ENCODE peak calls at places on chromosomes 6 and 20, in five cellular contexts. C, H, M, V and I are unnamed samples.

GRCh38 chr6:122184260-122184934 is 215.1 kb upstream of the HSF2 start:
- DNase-seq in C (peak), H (no peak), M (peak), V (no peak), I (no peak)

GRCh38 chr6:158285321-158285960 is 26.8 kb upstream of the TULP4 start:
- DNase-seq in C (no peak), H (no peak), M (no peak), V (no peak), I (no peak)

GRCh38 chr20:10524643-10525042 is 89.5 kb downstream of the SLX4IP start:
- DNase-seq in C (no peak), H (no peak), M (peak), V (no peak), I (no peak)

GRCh38 chr6:137389150-137389664 is 105.0 kb downstream of the OLIG3 start:
- DNase-seq in C (no peak), H (no peak), M (no peak), V (no peak), I (no peak)

GRCh38 chr20:34461779-34462087 is 54.5 kb upstream of the DYNLRB1 start:
- DNase-seq in C (no peak), H (no peak), M (no peak), V (no peak), I (no peak)

GRCh38 chr6:144190051-144190450 is 39.7 kb downstream of the STX11 start:
- DNase-seq in C (no peak), H (no peak), M (no peak), V (no peak), I (no peak)

GRCh38 chr6:117483004-117483644 is 650 bp downstream of the DCBLD1 start:
- DNase-seq in C (peak), H (peak), M (no peak), V (peak), I (peak)

GRCh38 chr6:38034269-38034914 is 214.9 kb downstream of the ZFAND3 start:
- DNase-seq in C (no peak), H (no peak), M (peak), V (no peak), I (no peak)

GRCh38 chr6:133724726-133725125 is 164.2 kb upstream of the TCF21 start:
- DNase-seq in C (no peak), H (no peak), M (no peak), V (no peak), I (no peak)

GRCh38 chr20:59398552-59399265 is 98.3 kb downstream of the EDN3 start:
- DNase-seq in C (no peak), H (no peak), M (no peak), V (no peak), I (no peak)

GRCh38 chr6:118679293-118679692 is 27.9 kb upstream of the CEP85L start:
- DNase-seq in C (no peak), H (no peak), M (no peak), V (no peak), I (no peak)

GRCh38 chr20:9119776-9120175 is 50.9 kb downstream of the PLCB4 start:
- DNase-seq in C (no peak), H (no peak), M (no peak), V (no peak), I (no peak)

GRCh38 chr20:47785321-47785899 is at the start of gene SULF2:
- DNase-seq in C (peak), H (peak), M (no peak), V (peak), I (no peak)

GRCh38 chr20:49165611-49166010 is 22.5 kb downstream of the STAU1 start:
- DNase-seq in C (no peak), H (no peak), M (no peak), V (no peak), I (no peak)

GRCh38 chr6:107116328-107116892 is 1.1 kb upstream of the BEND3 start:
- DNase-seq in C (no peak), H (peak), M (no peak), V (peak), I (peak)

GRCh38 chr20:19017104-19017690 is 195.2 kb upstream of the SLC24A3 start:
- DNase-seq in C (no peak), H (no peak), M (no peak), V (no peak), I (no peak)

GRCh38 chr6:98539669-98540207 is 294.6 kb upstream of the POU3F2 start:
- DNase-seq in C (peak), H (no peak), M (no peak), V (no peak), I (no peak)

GRCh38 chr6:85124472-85125428 is 325.1 kb upstream of the NT5E start:
- DNase-seq in C (no peak), H (no peak), M (peak), V (no peak), I (no peak)

GRCh38 chr6:30452736-30453507 is 36.4 kb upstream of the HLA-E start:
- DNase-seq in C (no peak), H (no peak), M (no peak), V (no peak), I (no peak)

GRCh38 chr6:30646450-30647038 is 389 bp upstream of the C6orf136 start:
- DNase-seq in C (peak), H (peak), M (no peak), V (peak), I (peak)

DNA sequence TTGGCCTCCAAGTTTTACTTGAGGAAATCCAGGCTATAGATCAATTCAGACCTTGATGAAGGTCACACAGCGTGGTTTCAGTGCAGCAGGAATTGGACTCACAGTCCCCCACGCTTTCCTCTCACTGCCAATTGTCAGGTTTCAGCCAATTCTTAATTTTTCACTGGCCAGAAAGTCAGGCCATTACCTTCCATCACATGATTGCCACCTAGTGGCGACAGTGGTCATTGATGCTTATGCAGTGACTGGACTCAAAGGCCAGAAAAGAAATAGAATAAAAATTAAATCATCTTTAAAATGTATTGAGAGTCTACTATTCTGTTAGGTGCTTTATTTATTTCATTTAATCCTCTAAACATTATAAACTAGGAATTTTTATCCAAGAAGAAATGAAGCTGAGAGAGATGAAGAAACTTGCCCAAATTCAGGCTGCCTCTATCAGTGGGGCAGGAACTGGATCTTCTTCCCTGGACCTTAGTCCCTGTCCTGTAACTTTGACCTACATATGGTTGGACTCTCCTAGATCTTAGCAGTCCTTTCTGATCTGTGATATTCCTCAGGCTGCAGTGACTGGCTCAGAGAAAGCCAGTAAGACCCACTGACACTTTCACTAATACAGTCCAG is 133.4 kb downstream of the ELOVL4 start:
- DNase-seq in C (peak), H (peak), M (peak), V (peak), I (peak)
- TF ChIP-seq SP1 in C (no peak), H (no peak), M (no peak), V (no peak), I (no peak)

GRCh38 chr20:63467294-63468083 is 5.0 kb downstream of the KCNQ2 start:
- DNase-seq in C (no peak), H (no peak), M (no peak), V (no peak), I (no peak)

GRCh38 chr20:63466250-63466825 is 6.1 kb downstream of the KCNQ2 start:
- DNase-seq in C (no peak), H (no peak), M (no peak), V (no peak), I (no peak)

GRCh38 chr20:63468421-63468820 is 4.0 kb downstream of the KCNQ2 start:
- DNase-seq in C (no peak), H (no peak), M (no peak), V (no peak), I (no peak)

GRCh38 chr20:63465380-63466249 is 6.8 kb downstream of the KCNQ2 start:
- DNase-seq in C (no peak), H (no peak), M (no peak), V (no peak), I (no peak)

DNA sequence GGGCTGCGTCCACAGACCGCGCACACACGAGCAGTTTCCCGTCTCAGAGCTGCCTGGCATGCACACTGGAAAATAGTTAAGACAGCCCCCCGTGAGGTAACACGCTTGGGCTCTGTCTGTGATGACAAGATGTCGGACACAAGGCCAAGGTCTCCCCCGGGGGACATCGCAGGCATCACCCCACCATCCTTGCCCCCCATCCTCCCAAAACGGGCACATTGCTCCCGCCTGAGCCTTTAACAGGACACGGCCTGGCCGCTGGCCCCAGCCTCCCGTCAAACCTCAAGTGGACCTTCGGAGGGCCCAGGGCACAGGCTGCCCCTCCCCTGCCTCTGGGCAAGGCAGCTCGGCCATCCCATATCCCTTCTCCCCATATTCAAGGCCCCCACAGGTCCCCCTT is 5.6 kb downstream of the KCNQ2 start:
- DNase-seq in C (no peak), H (no peak), M (no peak), V (no peak), I (no peak)
- TF ChIP-seq SP1 in C (no peak), H (no peak), M (no peak), V (no peak), I (no peak)

DNA sequence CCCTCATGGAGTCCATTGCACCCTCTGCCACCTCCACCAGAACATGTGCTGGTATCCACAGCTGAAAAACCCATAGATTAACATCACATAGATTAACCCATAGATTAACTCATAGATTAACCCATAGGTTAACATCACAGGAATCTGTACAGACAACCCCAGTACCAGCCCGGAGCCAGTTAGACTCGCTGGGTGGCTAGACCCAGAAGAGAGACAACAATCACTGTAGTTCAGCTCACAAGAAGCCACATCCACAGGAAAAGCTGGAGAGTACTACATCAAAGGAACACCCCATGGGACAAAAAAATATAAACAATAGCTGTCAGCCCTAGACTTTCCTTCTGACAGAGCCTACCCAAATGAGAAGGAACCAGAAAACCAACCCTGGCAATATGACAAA is 25.1 kb downstream of the SERPINB9 start:
- DNase-seq in C (no peak), H (no peak), M (no peak), V (no peak), I (no peak)
- TF ChIP-seq SP1 in C (no peak), H (no peak), M (no peak), V (no peak), I (no peak)

GRCh38 chr6:34132486-34133185 is 13.3 kb downstream of the GRM4 start:
- DNase-seq in C (peak), H (peak), M (no peak), V (peak), I (peak)
- TF ChIP-seq SP1 in C (no peak), H (no peak), M (no peak), V (no peak), I (no peak)

DNA sequence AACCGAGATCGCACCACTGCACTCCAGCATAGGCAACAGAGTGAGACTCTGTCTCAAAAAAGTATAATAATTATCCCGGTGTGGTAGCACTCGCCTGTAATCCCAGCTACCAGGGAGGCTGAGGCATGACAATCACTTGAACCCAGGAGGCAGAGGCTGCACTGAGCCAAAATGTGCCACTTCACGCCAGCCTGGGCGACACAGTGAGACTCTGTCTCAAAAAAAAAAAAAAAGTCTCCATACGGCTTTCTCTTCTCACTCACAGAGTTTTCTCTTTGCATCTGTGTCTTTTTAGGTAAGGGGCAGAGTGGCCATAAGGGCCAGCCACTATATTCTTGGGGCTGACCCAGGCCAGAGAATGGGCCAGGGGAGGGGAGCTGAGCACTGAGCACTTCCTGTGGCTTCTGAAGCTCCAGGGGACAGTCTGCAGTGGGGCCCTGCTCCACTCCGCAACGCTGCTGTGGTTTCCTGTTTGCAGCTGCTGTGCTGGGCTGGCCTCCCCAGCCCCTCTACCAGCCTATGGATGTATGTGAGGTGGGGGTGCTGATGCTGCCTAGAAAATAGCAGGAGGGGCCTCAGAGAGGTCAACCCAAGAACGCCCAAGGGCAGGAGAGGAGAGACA is 16.2 kb downstream of the SLA2 start:
- DNase-seq in C (no peak), H (no peak), M (no peak), V (no peak), I (no peak)
- TF ChIP-seq SP1 in C (no peak), H (no peak), M (no peak), V (no peak), I (no peak)